ENCODE peak calls at places on chromosomes 5 and 9, in four cellular contexts. Q is iPS DF 6.9, S is aorta, F is hypothalamus. A is an unnamed sample.

GRCh38 chr9:122349201-122349600 is 21.6 kb upstream of the PTGS1 start:
- DNase-seq in Q (no peak), S (no peak), F (no peak), A (no peak)

GRCh38 chr9:97470076-97470475 is 31.4 kb upstream of the TMOD1 start:
- DNase-seq in Q (no peak), S (no peak), F (peak; percentile 7), A (no peak)

GRCh38 chr5:179158556-179158955 is 98.4 kb downstream of the ZNF354C start:
- DNase-seq in Q (no peak), S (no peak), F (no peak), A (peak; percentile 32)

GRCh38 chr5:79488775-79489174 is 25.2 kb downstream of the HOMER1 start:
- DNase-seq in Q (no peak), S (no peak), F (no peak), A (no peak)

GRCh38 chr9:98263482-98264357 is 8.3 kb upstream of the TBC1D2 start:
- DNase-seq in Q (peak; percentile 61), S (peak; percentile 86), F (peak; percentile 69), A (peak; percentile 84)

GRCh38 chr5:66440202-66440680 is 156.0 kb upstream of the MAST4 start:
- DNase-seq in Q (no peak), S (peak; percentile 54), F (no peak), A (no peak)

GRCh38 chr9:129938291-129938979 is 103.2 kb downstream of the USP20 start:
- DNase-seq in Q (no peak), S (no peak), F (no peak), A (no peak)

GRCh38 chr5:151924564-151925395 is at the start of gene GLRA1:
- DNase-seq in Q (peak; percentile 57), S (peak; percentile 69), F (peak; percentile 11), A (no peak)

GRCh38 chr5:113047234-113047633 is 70.6 kb downstream of the DCP2 start:
- DNase-seq in Q (no peak), S (no peak), F (no peak), A (no peak)

GRCh38 chr5:76785493-76785892 is 33.3 kb upstream of the F2RL1 start:
- DNase-seq in Q (no peak), S (no peak), F (no peak), A (no peak)

GRCh38 chr5:5522336-5522735 is 99.9 kb downstream of the ICE1 start:
- DNase-seq in Q (peak; percentile 37), S (no peak), F (no peak), A (no peak)

GRCh38 chr9:108953983-108954574 is 19.9 kb downstream of the ABITRAM start:
- DNase-seq in Q (no peak), S (no peak), F (no peak), A (no peak)

GRCh38 chr5:39220280-39221030 is 1.1 kb upstream of the FYB1 start:
- DNase-seq in Q (no peak), S (no peak), F (no peak), A (no peak)

GRCh38 chr5:54621742-54622141 is 104.2 kb downstream of the SNX18 start:
- DNase-seq in Q (no peak), S (no peak), F (no peak), A (no peak)

GRCh38 chr5:123512631-123513461 is 869 bp downstream of the CSNK1G3 start:
- DNase-seq in Q (no peak), S (peak; percentile 56), F (peak; percentile 18), A (peak; percentile 51)

GRCh38 chr5:44935262-44935661 is 126.5 kb downstream of the MRPS30 start:
- DNase-seq in Q (peak; percentile 74), S (no peak), F (no peak), A (no peak)

GRCh38 chr9:35728041-35728971 is 3.7 kb downstream of the TLN1 start:
- DNase-seq in Q (no peak), S (peak; percentile 92), F (peak; percentile 17), A (peak; percentile 70)